ENCODE peak calls at places on chromosome 18, in nine cellular contexts. Y, T, X, V, J, M, C, E and Z are unnamed samples.

GRCh38 chr18:22977847-22978701 is 44.9 kb downstream of the RBBP8 start:
- DNase-seq in Y (peak), T (peak), X (peak), V (no peak), J (no peak), M (no peak), C (no peak), E (no peak), Z (no peak)

GRCh38 chr18:49055787-49056186 is 105.0 kb upstream of the SMAD7 start:
- DNase-seq in Y (peak), T (peak), X (peak), V (no peak), J (no peak), M (peak), C (peak), E (no peak), Z (no peak)

GRCh38 chr18:79911009-79911870 is 40.2 kb downstream of the SLC66A2 start:
- DNase-seq in Y (no peak), T (no peak), X (no peak), V (no peak), J (no peak), M (no peak), C (peak), E (no peak), Z (peak)

GRCh38 chr18:11521853-11522252 is 87.5 kb upstream of the SLC35G4 start:
- DNase-seq in Y (no peak), T (no peak), X (no peak), V (no peak), J (no peak), M (no peak), C (no peak), E (no peak), Z (no peak)

GRCh38 chr18:69705987-69706386 is 241.7 kb downstream of the CD226 start:
- DNase-seq in Y (no peak), T (no peak), X (no peak), V (no peak), J (no peak), M (no peak), C (no peak), E (no peak), Z (peak)

GRCh38 chr18:9095297-9096012 is 7.0 kb upstream of the NDUFV2 start:
- DNase-seq in Y (no peak), T (peak), X (peak), V (no peak), J (no peak), M (no peak), C (no peak), E (no peak), Z (no peak)

GRCh38 chr18:32769242-32770180 is 3.3 kb downstream of the KLHL14 start:
- DNase-seq in Y (no peak), T (no peak), X (peak), V (no peak), J (peak), M (no peak), C (peak), E (no peak), Z (peak)

GRCh38 chr18:40851014-40851429 is 1104.0 kb upstream of the PIK3C3 start:
- DNase-seq in Y (peak), T (peak), X (no peak), V (no peak), J (no peak), M (no peak), C (no peak), E (peak), Z (no peak)

GRCh38 chr18:26089247-26090129 is 925 bp downstream of the SS18 start:
- DNase-seq in Y (peak), T (peak), X (peak), V (no peak), J (no peak), M (no peak), C (no peak), E (peak), Z (no peak)

GRCh38 chr18:22128954-22129353 is 40.4 kb upstream of the GATA6 start:
- DNase-seq in Y (no peak), T (no peak), X (no peak), V (no peak), J (no peak), M (no peak), C (no peak), E (no peak), Z (no peak)

GRCh38 chr18:78160961-78161656 is 818.5 kb upstream of the SALL3 start:
- DNase-seq in Y (no peak), T (no peak), X (no peak), V (no peak), J (no peak), M (no peak), C (no peak), E (no peak), Z (no peak)

GRCh38 chr18:74283255-74283554 is 8.6 kb downstream of the CYB5A start:
- DNase-seq in Y (no peak), T (no peak), X (no peak), V (no peak), J (no peak), M (no peak), C (no peak), E (no peak), Z (no peak)

GRCh38 chr18:48206887-48207286 is 202.3 kb downstream of the ZBTB7C start:
- DNase-seq in Y (no peak), T (no peak), X (no peak), V (no peak), J (no peak), M (no peak), C (no peak), E (peak), Z (no peak)

GRCh38 chr18:31648966-31649429 is 35.4 kb downstream of the B4GALT6 start:
- DNase-seq in Y (peak), T (peak), X (peak), V (no peak), J (no peak), M (no peak), C (no peak), E (no peak), Z (no peak)

GRCh38 chr18:48668466-48669179 is 129.8 kb downstream of the CTIF start:
- DNase-seq in Y (no peak), T (no peak), X (no peak), V (no peak), J (no peak), M (no peak), C (no peak), E (no peak), Z (no peak)

GRCh38 chr18:64438178-64438577 is 289.3 kb upstream of the LINC00305 start:
- DNase-seq in Y (no peak), T (no peak), X (no peak), V (no peak), J (no peak), M (no peak), C (no peak), E (no peak), Z (no peak)

GRCh38 chr18:68865021-68865420 is 67.1 kb downstream of the CCDC102B start:
- DNase-seq in Y (no peak), T (no peak), X (peak), V (no peak), J (no peak), M (no peak), C (no peak), E (no peak), Z (no peak)

GRCh38 chr18:5619381-5619780 is 75.6 kb upstream of the EPB41L3 start:
- DNase-seq in Y (no peak), T (no peak), X (no peak), V (no peak), J (no peak), M (no peak), C (no peak), E (no peak), Z (no peak)

GRCh38 chr18:22961156-22961555 is 28.0 kb downstream of the RBBP8 start:
- DNase-seq in Y (no peak), T (no peak), X (no peak), V (no peak), J (no peak), M (no peak), C (no peak), E (no peak), Z (no peak)

GRCh38 chr18:58195278-58195721 is 151.3 kb downstream of the NEDD4L start:
- DNase-seq in Y (peak), T (no peak), X (peak), V (no peak), J (peak), M (peak), C (peak), E (no peak), Z (peak)

GRCh38 chr18:58196164-58196563 is 152.1 kb downstream of the NEDD4L start:
- DNase-seq in Y (peak), T (no peak), X (no peak), V (no peak), J (no peak), M (no peak), C (no peak), E (no peak), Z (no peak)

GRCh38 chr18:58190842-58191530 is 147.0 kb downstream of the NEDD4L start:
- DNase-seq in Y (no peak), T (peak), X (no peak), V (no peak), J (no peak), M (no peak), C (no peak), E (no peak), Z (no peak)

GRCh38 chr18:58192519-58192918 is 148.5 kb downstream of the NEDD4L start:
- DNase-seq in Y (no peak), T (no peak), X (no peak), V (no peak), J (no peak), M (no peak), C (no peak), E (no peak), Z (no peak)

DNA sequence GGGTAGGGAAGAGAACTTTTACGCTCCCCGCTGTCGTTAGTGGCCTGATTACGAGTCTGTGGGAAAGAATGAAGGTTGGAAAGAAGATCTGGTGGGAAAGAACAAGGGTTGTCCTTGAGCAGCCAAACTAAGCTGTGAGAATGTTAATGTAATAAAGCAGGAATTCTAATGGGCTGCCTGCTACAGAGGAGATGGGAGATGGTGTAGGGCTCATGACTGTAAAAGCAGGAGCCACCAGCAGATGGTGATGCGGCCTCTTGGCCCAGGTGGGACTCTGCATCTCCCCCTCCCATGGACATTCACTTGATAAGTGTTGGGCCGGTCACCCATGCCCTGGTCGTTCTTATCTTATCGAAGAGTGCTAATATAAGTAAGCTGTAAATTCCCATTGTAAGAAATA is 150.0 kb downstream of the NEDD4L start:
- DNase-seq in Y (no peak), T (no peak), X (no peak), V (no peak), J (peak), M (no peak), C (no peak), E (no peak), Z (peak)
- TF ChIP-seq CTCF in Y (peak), T (peak), X (peak), V (no peak), J (peak), M (no peak), C (no peak), E (peak), Z (peak)

GRCh38 chr18:13398631-13399030 is 180.1 kb downstream of the LDLRAD4 start:
- DNase-seq in Y (no peak), T (no peak), X (no peak), V (no peak), J (no peak), M (no peak), C (no peak), E (no peak), Z (no peak)
- TF ChIP-seq CTCF in Y (no peak), T (no peak), X (no peak), V (no peak), J (no peak), M (no peak), C (no peak), E (no peak), Z (no peak)

GRCh38 chr18:50268022-50268747 is 1.9 kb upstream of the CFAP53 start:
- DNase-seq in Y (no peak), T (peak), X (peak), V (peak), J (peak), M (peak), C (peak), E (no peak), Z (peak)
- TF ChIP-seq CTCF in Y (peak), T (peak), X (peak), V (peak), J (peak), M (peak), C (peak), E (peak), Z (peak)

GRCh38 chr18:43396266-43396665 is 119.0 kb upstream of the SYT4 start:
- DNase-seq in Y (no peak), T (no peak), X (no peak), V (no peak), J (peak), M (no peak), C (no peak), E (no peak), Z (no peak)
- TF ChIP-seq CTCF in Y (peak), T (peak), X (no peak), V (no peak), J (peak), M (no peak), C (no peak), E (peak), Z (peak)